ENCODE peak calls at places on chromosomes 5 and 9, in four cellular contexts. One of them, this sample, is unnamed.

GRCh38 chr5:7759257-7759871 is 91.6 kb downstream of the CFAP90 start:
- DNase-seq in caudate nucleus: no peak
- DNase-seq in stimulated activated CD8-positive, alpha-beta memory T cell treated with anti-CD3 and anti-CD28 coated beads, Interleukin-15, amount 100 ng/mL, for 48 hours: no peak
- DNase-seq in upper lobe of right lung: no peak
- DNase-seq in this sample: no peak

GRCh38 chr9:37025381-37026084 is 8.5 kb downstream of the PAX5 start:
- DNase-seq in stimulated activated CD8-positive, alpha-beta memory T cell treated with anti-CD3 and anti-CD28 coated beads, Interleukin-15, amount 100 ng/mL, for 48 hours: no peak
- DNase-seq in upper lobe of right lung: no peak
- DNase-seq in caudate nucleus: no peak
- DNase-seq in this sample: no peak

GRCh38 chr9:16828335-16829281 is 41.9 kb downstream of the BNC2 start:
- DNase-seq in stimulated activated CD8-positive, alpha-beta memory T cell treated with anti-CD3 and anti-CD28 coated beads, Interleukin-15, amount 100 ng/mL, for 48 hours: no peak
- DNase-seq in upper lobe of right lung: no peak
- DNase-seq in caudate nucleus: no peak
- DNase-seq in this sample: no peak

GRCh38 chr9:98256632-98257218 is 1.3 kb upstream of the TBC1D2 start:
- DNase-seq in upper lobe of right lung: peak
- DNase-seq in stimulated activated CD8-positive, alpha-beta memory T cell treated with anti-CD3 and anti-CD28 coated beads, Interleukin-15, amount 100 ng/mL, for 48 hours: no peak
- DNase-seq in caudate nucleus: no peak
- DNase-seq in this sample: no peak

GRCh38 chr5:2307631-2308030 is 424.9 kb upstream of the IRX4 start:
- DNase-seq in upper lobe of right lung: no peak
- DNase-seq in stimulated activated CD8-positive, alpha-beta memory T cell treated with anti-CD3 and anti-CD28 coated beads, Interleukin-15, amount 100 ng/mL, for 48 hours: no peak
- DNase-seq in caudate nucleus: no peak
- DNase-seq in this sample: no peak

GRCh38 chr9:120080781-120081180 is 499.2 kb downstream of the CDK5RAP2 start:
- DNase-seq in caudate nucleus: no peak
- DNase-seq in upper lobe of right lung: no peak
- DNase-seq in stimulated activated CD8-positive, alpha-beta memory T cell treated with anti-CD3 and anti-CD28 coated beads, Interleukin-15, amount 100 ng/mL, for 48 hours: no peak
- DNase-seq in this sample: no peak

GRCh38 chr5:139844472-139845145 is 49.0 kb downstream of the PSD2 start:
- DNase-seq in caudate nucleus: peak
- DNase-seq in upper lobe of right lung: peak
- DNase-seq in stimulated activated CD8-positive, alpha-beta memory T cell treated with anti-CD3 and anti-CD28 coated beads, Interleukin-15, amount 100 ng/mL, for 48 hours: peak
- DNase-seq in this sample: peak

GRCh38 chr9:107933042-107933441 is 443.5 kb upstream of the KLF4 start:
- DNase-seq in caudate nucleus: no peak
- DNase-seq in stimulated activated CD8-positive, alpha-beta memory T cell treated with anti-CD3 and anti-CD28 coated beads, Interleukin-15, amount 100 ng/mL, for 48 hours: no peak
- DNase-seq in upper lobe of right lung: no peak
- DNase-seq in this sample: no peak

GRCh38 chr9:86043586-86043985 is 55.8 kb downstream of the GOLM1 start:
- DNase-seq in stimulated activated CD8-positive, alpha-beta memory T cell treated with anti-CD3 and anti-CD28 coated beads, Interleukin-15, amount 100 ng/mL, for 48 hours: no peak
- DNase-seq in upper lobe of right lung: no peak
- DNase-seq in caudate nucleus: no peak
- DNase-seq in this sample: no peak

GRCh38 chr9:92737611-92738299 is 26.9 kb downstream of the BICD2 start:
- DNase-seq in upper lobe of right lung: peak
- DNase-seq in stimulated activated CD8-positive, alpha-beta memory T cell treated with anti-CD3 and anti-CD28 coated beads, Interleukin-15, amount 100 ng/mL, for 48 hours: no peak
- DNase-seq in caudate nucleus: no peak
- DNase-seq in this sample: no peak

GRCh38 chr5:27290166-27290565 is 251.8 kb upstream of the CDH9 start:
- DNase-seq in stimulated activated CD8-positive, alpha-beta memory T cell treated with anti-CD3 and anti-CD28 coated beads, Interleukin-15, amount 100 ng/mL, for 48 hours: no peak
- DNase-seq in caudate nucleus: no peak
- DNase-seq in upper lobe of right lung: no peak
- DNase-seq in this sample: no peak

GRCh38 chr9:134324359-134325095 is 1.7 kb upstream of the RXRA start:
- DNase-seq in upper lobe of right lung: no peak
- DNase-seq in stimulated activated CD8-positive, alpha-beta memory T cell treated with anti-CD3 and anti-CD28 coated beads, Interleukin-15, amount 100 ng/mL, for 48 hours: no peak
- DNase-seq in caudate nucleus: no peak
- DNase-seq in this sample: no peak

GRCh38 chr9:137804908-137805356 is 72.7 kb upstream of the CACNA1B start:
- DNase-seq in stimulated activated CD8-positive, alpha-beta memory T cell treated with anti-CD3 and anti-CD28 coated beads, Interleukin-15, amount 100 ng/mL, for 48 hours: no peak
- DNase-seq in upper lobe of right lung: no peak
- DNase-seq in caudate nucleus: no peak
- DNase-seq in this sample: no peak

GRCh38 chr9:95857122-95857521 is 18.4 kb upstream of the ERCC6L2 start:
- DNase-seq in caudate nucleus: no peak
- DNase-seq in upper lobe of right lung: no peak
- DNase-seq in stimulated activated CD8-positive, alpha-beta memory T cell treated with anti-CD3 and anti-CD28 coated beads, Interleukin-15, amount 100 ng/mL, for 48 hours: no peak
- DNase-seq in this sample: no peak

GRCh38 chr5:35247645-35248034 is 17.4 kb upstream of the PRLR start:
- DNase-seq in caudate nucleus: no peak
- DNase-seq in stimulated activated CD8-positive, alpha-beta memory T cell treated with anti-CD3 and anti-CD28 coated beads, Interleukin-15, amount 100 ng/mL, for 48 hours: no peak
- DNase-seq in upper lobe of right lung: no peak
- DNase-seq in this sample: no peak

GRCh38 chr9:70971698-70972097 is 149.7 kb downstream of the TRPM3 start:
- DNase-seq in caudate nucleus: no peak
- DNase-seq in upper lobe of right lung: no peak
- DNase-seq in stimulated activated CD8-positive, alpha-beta memory T cell treated with anti-CD3 and anti-CD28 coated beads, Interleukin-15, amount 100 ng/mL, for 48 hours: no peak
- DNase-seq in this sample: no peak

GRCh38 chr9:97557606-97558095 is 56.2 kb downstream of the TMOD1 start:
- DNase-seq in upper lobe of right lung: peak
- DNase-seq in caudate nucleus: no peak
- DNase-seq in stimulated activated CD8-positive, alpha-beta memory T cell treated with anti-CD3 and anti-CD28 coated beads, Interleukin-15, amount 100 ng/mL, for 48 hours: no peak
- DNase-seq in this sample: peak

GRCh38 chr5:79186455-79186854 is 49.5 kb upstream of the JMY start:
- DNase-seq in upper lobe of right lung: no peak
- DNase-seq in caudate nucleus: no peak
- DNase-seq in stimulated activated CD8-positive, alpha-beta memory T cell treated with anti-CD3 and anti-CD28 coated beads, Interleukin-15, amount 100 ng/mL, for 48 hours: no peak
- DNase-seq in this sample: no peak

GRCh38 chr9:132176338-132176737 is 14.5 kb downstream of the NTNG2 start:
- DNase-seq in stimulated activated CD8-positive, alpha-beta memory T cell treated with anti-CD3 and anti-CD28 coated beads, Interleukin-15, amount 100 ng/mL, for 48 hours: no peak
- DNase-seq in caudate nucleus: no peak
- DNase-seq in upper lobe of right lung: no peak
- DNase-seq in this sample: no peak

GRCh38 chr5:32326216-32326772 is 13.6 kb upstream of the MTMR12 start:
- DNase-seq in caudate nucleus: no peak
- DNase-seq in upper lobe of right lung: no peak
- DNase-seq in stimulated activated CD8-positive, alpha-beta memory T cell treated with anti-CD3 and anti-CD28 coated beads, Interleukin-15, amount 100 ng/mL, for 48 hours: no peak
- DNase-seq in this sample: no peak

GRCh38 chr5:61256474-61256873 is 75.6 kb upstream of the ZSWIM6 start:
- DNase-seq in stimulated activated CD8-positive, alpha-beta memory T cell treated with anti-CD3 and anti-CD28 coated beads, Interleukin-15, amount 100 ng/mL, for 48 hours: no peak
- DNase-seq in caudate nucleus: no peak
- DNase-seq in upper lobe of right lung: peak
- DNase-seq in this sample: no peak

GRCh38 chr5:124952566-124952965 is 206.1 kb upstream of the ZNF608 start:
- DNase-seq in caudate nucleus: no peak
- DNase-seq in stimulated activated CD8-positive, alpha-beta memory T cell treated with anti-CD3 and anti-CD28 coated beads, Interleukin-15, amount 100 ng/mL, for 48 hours: no peak
- DNase-seq in upper lobe of right lung: no peak
- DNase-seq in this sample: no peak

GRCh38 chr5:134784946-134785620 is 26.5 kb downstream of the DDX46 start:
- DNase-seq in caudate nucleus: no peak
- DNase-seq in stimulated activated CD8-positive, alpha-beta memory T cell treated with anti-CD3 and anti-CD28 coated beads, Interleukin-15, amount 100 ng/mL, for 48 hours: no peak
- DNase-seq in upper lobe of right lung: no peak
- DNase-seq in this sample: no peak

This sample was measured in frontal cortex.